ENCODE peak calls at places on chromosomes 5 and 9, in nine cellular contexts. X is fibroblast of pulmonary artery; C is stomach; Y is body of pancreas; T is activated CD8-positive, alpha-beta T cell treated with anti-CD3 and anti-CD28 coated beads for 36 hours; G is mucosa of descending colon; V is cardiac fibroblast; B is GM23338; E is type B pancreatic cell. S is an unnamed sample.

GRCh38 chr5:526456-527088 is 2.3 kb upstream of the SLC9A3 start:
- DNase-seq in E (no peak), X (no peak), G (no peak), V (no peak), B (no peak), C (no peak), Y (no peak), T (no peak), S (no peak)

GRCh38 chr5:128213340-128213739 is 129.8 kb downstream of the SLC12A2 start:
- DNase-seq in G (peak), Y (peak), E (no peak), X (peak), C (peak), T (peak), B (peak), V (peak), S (no peak)

GRCh38 chr5:14156611-14157493 is 13.7 kb downstream of the TRIO start:
- DNase-seq in E (no peak), G (no peak), V (peak), B (no peak), Y (no peak), X (peak), C (no peak), T (no peak), S (no peak)

GRCh38 chr5:128304121-128304520 is 220.6 kb downstream of the SLC12A2 start:
- DNase-seq in V (peak), C (no peak), G (peak), T (no peak), E (no peak), B (no peak), Y (no peak), X (peak), S (no peak)

GRCh38 chr5:173902743-173903142 is 14.6 kb downstream of the CPEB4 start:
- DNase-seq in G (no peak), E (no peak), X (no peak), C (no peak), Y (no peak), B (no peak), V (no peak), T (no peak), S (no peak)

GRCh38 chr5:584846-585245 is 27.3 kb upstream of the CEP72 start:
- DNase-seq in B (no peak), T (no peak), C (peak), X (no peak), E (peak), V (no peak), Y (no peak), G (no peak), S (peak)

GRCh38 chr9:121910491-121911040 is 182.5 kb downstream of the TTLL11 start:
- DNase-seq in B (no peak), V (no peak), G (no peak), C (no peak), T (no peak), Y (no peak), X (no peak), E (no peak), S (no peak)

GRCh38 chr9:107807183-107807582 is 317.6 kb upstream of the KLF4 start:
- DNase-seq in C (no peak), Y (no peak), V (peak), T (no peak), X (peak), G (no peak), B (no peak), E (no peak), S (no peak)

GRCh38 chr5:57931807-57932206 is 449.2 kb upstream of the ACTBL2 start:
- DNase-seq in V (no peak), T (no peak), X (no peak), Y (no peak), B (no peak), G (no peak), E (no peak), C (no peak), S (no peak)

GRCh38 chr9:133973111-133973790 is 18.9 kb downstream of the VAV2 start:
- DNase-seq in E (no peak), G (peak), X (no peak), B (no peak), C (no peak), V (no peak), T (no peak), Y (no peak), S (no peak)

GRCh38 chr5:107486489-107486888 is 184.2 kb downstream of the EFNA5 start:
- DNase-seq in T (peak), G (no peak), X (peak), C (no peak), E (no peak), V (peak), B (no peak), Y (no peak), S (no peak)

GRCh38 chr5:134174841-134175839 is 1.6 kb downstream of the SKP1 start:
- DNase-seq in V (peak), C (no peak), T (no peak), X (peak), B (peak), G (no peak), E (no peak), Y (no peak), S (no peak)

GRCh38 chr5:148457183-148457620 is 73.4 kb downstream of the FBXO38 start:
- DNase-seq in E (no peak), X (no peak), C (no peak), B (peak), T (peak), G (no peak), V (no peak), Y (no peak), S (no peak)

GRCh38 chr5:104800440-104801048 is 1238.0 kb upstream of the NUDT12 start:
- DNase-seq in B (peak), Y (peak), T (no peak), E (no peak), G (no peak), X (no peak), C (no peak), V (no peak), S (no peak)

GRCh38 chr9:97984188-97985057 is 1.3 kb downstream of the ANP32B start:
- DNase-seq in X (peak), Y (peak), G (peak), C (peak), B (peak), V (peak), E (peak), T (peak), S (peak)

GRCh38 chr5:56247596-56247995 is 14.5 kb upstream of the ANKRD55 start:
- DNase-seq in C (no peak), E (no peak), B (no peak), T (no peak), X (peak), V (peak), Y (no peak), G (no peak), S (no peak)

GRCh38 chr5:25516136-25516535 is 871.4 kb upstream of the CDH10 start:
- DNase-seq in E (no peak), T (no peak), C (no peak), G (no peak), X (no peak), Y (no peak), B (no peak), V (no peak), S (no peak)

GRCh38 chr9:77224750-77225312 is 47.5 kb downstream of the VPS13A start:
- DNase-seq in E (no peak), V (peak), X (peak), Y (no peak), T (no peak), C (no peak), B (no peak), G (no peak), S (no peak)

GRCh38 chr5:142070000-142070399 is 38.6 kb upstream of the NDFIP1 start:
- DNase-seq in C (no peak), B (no peak), X (no peak), E (no peak), G (no peak), T (no peak), V (no peak), Y (no peak), S (no peak)

GRCh38 chr5:133455681-133456080 is 156.7 kb downstream of the FSTL4 start:
- DNase-seq in T (no peak), C (no peak), E (no peak), G (no peak), V (peak), X (no peak), B (no peak), Y (no peak), S (no peak)

GRCh38 chr5:69484891-69485290 is 7.7 kb upstream of the OCLN start:
- DNase-seq in Y (no peak), E (no peak), V (peak), G (no peak), X (peak), C (no peak), T (no peak), B (no peak), S (no peak)

GRCh38 chr5:1011226-1011631 is 2.6 kb downstream of the NKD2 start:
- DNase-seq in Y (peak), V (no peak), X (no peak), C (peak), E (no peak), T (peak), G (peak), B (peak), S (no peak)

GRCh38 chr9:84570482-84571154 is 98.9 kb upstream of the NTRK2 start:
- DNase-seq in Y (no peak), B (no peak), C (no peak), E (no peak), G (no peak), T (no peak), V (no peak), X (no peak), S (no peak)

GRCh38 chr5:14364576-14365472 is 216.8 kb upstream of the OTULINL start:
- DNase-seq in B (peak), X (peak), Y (peak), E (no peak), V (no peak), C (peak), G (peak), T (peak), S (no peak)

GRCh38 chr5:58582411-58583393 is at the start of gene RAB3C:
- DNase-seq in T (peak), E (peak), V (peak), X (peak), C (peak), G (peak), Y (peak), B (peak), S (peak)

GRCh38 chr5:121949885-121950284 is 11.9 kb upstream of the SRFBP1 start:
- DNase-seq in G (peak), T (peak), E (no peak), B (peak), C (no peak), V (peak), Y (no peak), X (peak), S (no peak)
- TF ChIP-seq CTCF in G (no peak), T (peak), E (peak), B (peak), C (no peak), V (peak), Y (peak), X (peak), S (peak)

DNA sequence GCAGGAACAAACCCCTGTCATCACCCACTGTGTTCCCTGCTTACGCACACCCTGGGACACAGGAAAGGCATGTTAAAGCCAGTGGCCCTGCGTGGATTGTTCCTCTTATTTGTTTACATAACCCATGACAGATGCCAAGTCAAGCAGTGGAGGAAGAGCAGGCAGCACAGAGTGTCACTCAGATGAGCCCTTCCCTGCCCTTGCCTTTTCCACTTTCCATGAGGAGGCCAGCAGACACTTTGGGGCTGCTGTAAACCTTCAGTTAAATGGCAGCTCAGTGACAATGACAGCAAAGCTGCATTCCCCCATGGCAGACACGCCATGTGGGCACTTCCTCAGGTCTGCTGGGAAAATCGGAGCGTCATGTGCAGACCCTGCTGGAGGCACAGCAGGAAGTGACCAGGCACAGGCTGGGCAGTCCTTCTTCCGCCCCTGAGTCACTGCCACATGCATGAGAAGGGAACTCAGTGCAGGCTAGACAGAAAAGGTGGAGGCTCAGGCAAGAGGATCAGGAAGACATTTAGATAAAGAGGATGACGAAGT is 216.8 kb upstream of the PIK3R1 start:
- DNase-seq in E (no peak), B (no peak), Y (no peak), X (peak), C (no peak), G (peak), V (peak), T (no peak), S (peak)
- TF ChIP-seq CTCF in E (no peak), B (no peak), Y (no peak), X (no peak), C (no peak), G (no peak), V (no peak), T (no peak), S (no peak)

DNA sequence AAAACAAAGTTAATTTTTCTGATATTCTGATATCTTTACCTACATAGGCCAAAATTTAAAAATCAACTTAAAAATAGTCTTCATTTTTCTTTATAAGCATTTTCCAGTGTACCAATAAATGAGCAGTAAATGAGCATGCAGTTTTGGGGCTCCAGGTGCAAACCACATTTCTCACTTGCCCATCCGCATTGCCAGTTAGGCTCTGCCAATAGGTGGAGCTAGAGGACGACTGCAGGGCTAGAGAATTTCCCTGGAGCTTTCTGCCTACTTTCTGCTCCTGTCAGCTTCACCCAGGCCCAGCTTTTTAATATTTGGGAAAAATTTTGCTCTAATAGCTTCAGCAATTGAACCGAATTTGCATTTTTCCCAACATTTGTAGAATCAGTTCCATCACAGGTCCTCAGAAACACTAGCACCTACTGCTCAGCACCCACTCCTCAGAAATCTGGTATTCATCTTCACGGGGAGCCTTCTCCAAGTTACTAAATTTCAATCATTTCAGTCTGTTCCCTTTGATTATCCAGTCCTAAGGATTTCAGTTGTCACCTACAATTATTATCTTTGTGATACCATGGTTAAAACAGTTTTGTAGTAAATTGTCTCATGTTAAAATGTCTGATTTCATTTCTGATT is 104.8 kb upstream of the FAM174A start:
- DNase-seq in T (peak), B (peak), E (no peak), V (peak), X (peak), Y (peak), G (peak), C (peak), S (no peak)
- TF ChIP-seq CTCF in T (peak), B (peak), E (peak), V (peak), X (peak), Y (peak), G (peak), C (peak), S (peak)

DNA sequence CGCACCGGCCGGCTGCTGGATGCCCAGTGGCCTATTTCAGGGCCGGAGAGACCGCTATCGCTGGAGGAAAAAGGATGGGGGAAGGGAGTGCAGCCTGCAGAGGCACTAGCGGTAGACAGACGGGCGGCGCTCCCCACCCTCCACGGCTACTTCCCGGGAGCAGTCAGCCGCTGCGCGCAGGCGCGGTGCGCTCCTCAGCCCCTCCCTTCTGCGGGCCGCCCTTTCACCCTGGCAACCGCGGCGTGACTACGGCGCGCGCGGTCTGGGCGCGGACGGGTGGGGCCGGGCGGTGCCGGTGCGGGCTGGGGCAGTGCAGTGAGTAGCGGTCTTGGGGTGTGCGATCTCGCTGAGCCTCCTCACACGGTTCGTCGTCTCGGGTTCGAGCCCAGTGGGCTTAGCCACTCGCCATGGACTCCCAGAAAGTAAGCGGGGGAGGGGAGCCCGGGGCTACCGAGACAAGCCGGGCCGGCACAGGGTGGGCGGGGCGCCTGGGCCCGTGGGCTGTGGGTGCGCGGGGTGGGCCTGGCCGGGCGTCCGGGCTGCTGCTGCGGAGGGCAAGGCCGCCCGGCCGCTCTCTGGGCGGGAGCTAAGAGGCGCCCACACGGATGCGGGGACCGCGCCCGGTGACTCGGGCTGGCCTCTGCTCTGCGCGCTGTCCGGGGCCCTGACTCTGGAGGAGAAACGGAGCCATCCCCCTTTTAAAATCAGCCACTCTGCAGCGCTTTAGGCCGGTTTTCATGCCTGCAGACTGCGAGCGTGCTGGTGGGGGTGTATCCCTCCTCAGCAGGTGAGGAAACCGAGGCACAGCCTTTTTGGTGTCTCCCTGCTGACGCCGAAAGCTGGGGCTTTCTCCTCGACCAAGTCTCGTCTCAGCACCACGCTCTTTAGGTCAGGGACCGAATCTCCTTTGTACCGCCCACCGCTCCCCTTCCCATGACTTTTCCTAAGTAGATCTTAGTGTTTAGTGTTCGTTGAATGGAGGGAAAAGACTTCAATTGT is at the start of gene FSD1L:
- DNase-seq in E (peak), G (peak), Y (peak), B (peak), X (peak), T (peak), V (peak), C (peak), S (peak)
- TF ChIP-seq CTCF in E (no peak), G (peak), Y (no peak), B (peak), X (peak), T (no peak), V (peak), C (no peak), S (peak)

DNA sequence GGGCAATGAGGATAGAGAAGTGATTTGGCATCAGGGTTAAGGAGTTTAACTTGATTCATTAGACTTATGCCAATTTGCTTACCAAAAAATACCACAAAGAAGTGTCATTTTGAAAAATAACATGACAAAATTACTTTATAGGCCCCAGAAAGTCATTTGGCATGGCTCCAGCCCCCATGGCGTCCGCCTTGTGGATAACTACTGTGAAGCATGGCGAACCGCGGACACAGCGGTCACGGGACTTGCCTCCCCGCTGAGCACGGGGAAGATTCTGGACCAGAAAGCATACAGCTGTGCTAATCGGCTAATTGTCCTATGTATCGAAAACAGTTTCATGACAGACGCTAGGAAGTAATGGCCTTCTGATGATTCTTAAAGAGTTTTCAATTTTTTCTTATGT is 35.4 kb upstream of the TGFBR1 start:
- DNase-seq in V (no peak), E (no peak), X (no peak), Y (no peak), G (no peak), C (no peak), T (no peak), B (no peak), S (no peak)
- TF ChIP-seq CTCF in V (no peak), E (no peak), X (no peak), Y (no peak), G (no peak), C (no peak), T (no peak), B (no peak), S (no peak)

GRCh38 chr5:130720355-130720754 is 444.7 kb downstream of the HINT1 start:
- DNase-seq in B (peak), Y (no peak), C (no peak), G (no peak), X (peak), T (no peak), V (peak), E (no peak), S (no peak)
- TF ChIP-seq CTCF in B (peak), Y (no peak), C (peak), G (no peak), X (peak), T (no peak), V (peak), E (peak), S (peak)

S was measured in osteocyte.